ENCODE peak calls at places on chromosome 7, in ten cellular contexts. Z is tibial artery; H is psoas muscle; J is PC-3; P is lower lobe of right lung; S is neuronal stem cell; B is SJSA1; A is left ventricle myocardium inferior; V is hepatocyte; Y is naive thymus-derived CD4-positive, alpha-beta T cell. L is an unnamed sample.
A peak's percentile ranks its signal among the peaks of the same experiment; 100 is the strongest.

GRCh38 chr7:155483868-155484325 is 26.0 kb downstream of the EN2 start:
- DNase-seq in Z (no peak), H (no peak), J (no peak), P (no peak), S (no peak), B (no peak), A (peak; percentile 35), V (no peak), Y (no peak), L (no peak)

GRCh38 chr7:40489844-40490602 is 355.2 kb downstream of the SUGCT start:
- DNase-seq in Z (no peak), H (no peak), J (peak; percentile 3), P (no peak), S (no peak), B (no peak), A (no peak), V (no peak), Y (no peak), L (no peak)

GRCh38 chr7:110870926-110871325 is 220.0 kb upstream of the LRRN3 start:
- DNase-seq in Z (no peak), H (no peak), J (no peak), P (no peak), S (no peak), B (no peak), A (no peak), V (no peak), Y (no peak), L (no peak)

GRCh38 chr7:123533929-123534382 is 439 bp downstream of the IQUB start:
- DNase-seq in Z (no peak), H (no peak), J (no peak), P (no peak), S (no peak), B (no peak), A (no peak), V (no peak), Y (no peak), L (no peak)

GRCh38 chr7:48617988-48618387 is 306.4 kb upstream of the CDC14C start:
- DNase-seq in Z (no peak), H (no peak), J (peak; percentile 6), P (no peak), S (no peak), B (no peak), A (no peak), V (no peak), Y (no peak), L (no peak)

GRCh38 chr7:911791-912480 is 35.6 kb downstream of the GET4 start:
- DNase-seq in Z (no peak), H (no peak), J (no peak), P (no peak), S (no peak), B (no peak), A (no peak), V (no peak), Y (no peak), L (peak; percentile 51)

GRCh38 chr7:134710854-134711624 is 64.4 kb downstream of the BPGM start:
- DNase-seq in Z (no peak), H (no peak), J (peak; percentile 10), P (no peak), S (no peak), B (peak; percentile 82), A (no peak), V (peak; percentile 34), Y (peak; percentile 86), L (peak; percentile 62)

GRCh38 chr7:69399038-69399800 is 199.1 kb upstream of the AUTS2 start:
- DNase-seq in Z (no peak), H (no peak), J (no peak), P (no peak), S (no peak), B (no peak), A (no peak), V (no peak), Y (no peak), L (no peak)

GRCh38 chr7:50953303-50953702 is 170.6 kb upstream of the GRB10 start:
- DNase-seq in Z (no peak), H (no peak), J (no peak), P (no peak), S (no peak), B (no peak), A (no peak), V (no peak), Y (no peak), L (peak; percentile 43)

GRCh38 chr7:36198854-36199266 is 45.8 kb downstream of the EEPD1 start:
- DNase-seq in Z (no peak), H (no peak), J (no peak), P (no peak), S (no peak), B (peak; percentile 73), A (no peak), V (no peak), Y (no peak), L (no peak)

DNA sequence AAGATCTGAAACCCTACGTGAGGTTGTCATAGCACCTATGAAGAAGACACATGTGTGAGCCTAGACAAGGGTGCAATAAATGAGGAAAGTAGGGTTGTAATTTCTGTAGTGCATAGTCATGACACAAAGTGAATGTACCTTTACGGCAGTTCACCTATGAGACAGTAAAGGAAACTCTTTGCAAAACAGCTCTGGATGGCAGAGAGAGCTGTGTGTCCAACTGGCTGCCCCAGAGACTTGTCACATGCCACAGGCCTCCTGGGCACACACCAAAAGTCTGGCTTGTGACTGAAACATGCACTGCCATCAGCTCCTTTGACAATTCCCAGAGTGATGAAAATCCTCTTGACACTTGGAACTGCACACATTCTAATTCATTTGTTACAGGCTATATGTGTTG is 90.7 kb upstream of the NAMPT start:
- DNase-seq in Z (no peak), H (no peak), J (no peak), P (no peak), S (no peak), B (no peak), A (peak; percentile 52), V (no peak), Y (no peak), L (no peak)
- H3K27ac ChIP-seq in Z (peak overlapping the region; percentile 28), H (no peak overlapping the region), J (no peak overlapping the region), P (no peak overlapping the region), S (no peak overlapping the region), B (no peak overlapping the region), A (peak overlapping the region; percentile 63), V (no peak overlapping the region), Y (no peak overlapping the region), L (no peak overlapping the region)

GRCh38 chr7:30886608-30887011 is 25.0 kb upstream of the AQP1 start:
- DNase-seq in Z (no peak), H (no peak), J (no peak), P (no peak), S (no peak), B (no peak), A (no peak), V (no peak), Y (no peak), L (no peak)

GRCh38 chr7:30881448-30881847 is 30.2 kb upstream of the AQP1 start:
- DNase-seq in Z (no peak), H (no peak), J (no peak), P (no peak), S (no peak), B (no peak), A (no peak), V (no peak), Y (no peak), L (no peak)

GRCh38 chr7:30888783-30889182 is 22.9 kb upstream of the AQP1 start:
- DNase-seq in Z (peak; percentile 82), H (no peak), J (peak; percentile 74), P (no peak), S (no peak), B (no peak), A (no peak), V (peak; percentile 55), Y (no peak), L (peak; percentile 46)

GRCh38 chr7:30887464-30887872 is 24.2 kb upstream of the AQP1 start:
- DNase-seq in Z (no peak), H (no peak), J (no peak), P (no peak), S (no peak), B (no peak), A (no peak), V (no peak), Y (no peak), L (no peak)

GRCh38 chr7:30884881-30885280 is 26.8 kb upstream of the AQP1 start:
- DNase-seq in Z (no peak), H (no peak), J (no peak), P (no peak), S (no peak), B (no peak), A (no peak), V (no peak), Y (no peak), L (peak; percentile 13)
- H3K4me1 ChIP-seq in Z (peaks cover 37% of the 10 kb centered on the region), H (no peaks in the 10 kb centered on the region), J (peaks cover 9% of the 10 kb centered on the region), P (peaks cover 40% of the 10 kb centered on the region), S (peaks cover 12% of the 10 kb centered on the region), B (peaks cover 13% of the 10 kb centered on the region), A (peaks cover 22% of the 10 kb centered on the region), V (peaks cover 14% of the 10 kb centered on the region), Y (no peaks in the 10 kb centered on the region), L (peaks cover 6% of the 10 kb centered on the region)

GRCh38 chr7:2500701-2501100 is 18.9 kb upstream of the LFNG start:
- DNase-seq in Z (no peak), H (no peak), J (no peak), P (no peak), S (no peak), B (no peak), A (no peak), V (no peak), Y (no peak), L (no peak)
- H3K27me3 ChIP-seq in Z (peaks cover 58% of the 10 kb centered on the region), H (no peaks in the 10 kb centered on the region), J (no peaks in the 10 kb centered on the region), P (peaks cover 26% of the 10 kb centered on the region), S (no peaks in the 10 kb centered on the region), B (no peaks in the 10 kb centered on the region), A (peaks cover 24% of the 10 kb centered on the region), V (no peaks in the 10 kb centered on the region), Y (no peaks in the 10 kb centered on the region), L (no peaks in the 10 kb centered on the region)

GRCh38 chr7:2488272-2488645 is 12.1 kb upstream of the GRIFIN start:
- DNase-seq in Z (peak; percentile 89), H (peak; percentile 87), J (no peak), P (no peak), S (no peak), B (no peak), A (peak; percentile 55), V (no peak), Y (no peak), L (peak; percentile 75)

GRCh38 chr7:2488681-2489080 is 12.5 kb upstream of the GRIFIN start:
- DNase-seq in Z (no peak), H (no peak), J (no peak), P (no peak), S (no peak), B (no peak), A (no peak), V (no peak), Y (no peak), L (peak; percentile 53)

GRCh38 chr7:2492038-2492437 is 15.8 kb upstream of the GRIFIN start:
- DNase-seq in Z (no peak), H (no peak), J (no peak), P (no peak), S (no peak), B (no peak), A (no peak), V (no peak), Y (no peak), L (no peak)

GRCh38 chr7:2487586-2488271 is 11.5 kb upstream of the GRIFIN start:
- DNase-seq in Z (peak; percentile 47), H (peak; percentile 82), J (no peak), P (no peak), S (no peak), B (no peak), A (peak; percentile 77), V (no peak), Y (no peak), L (peak; percentile 68)

DNA sequence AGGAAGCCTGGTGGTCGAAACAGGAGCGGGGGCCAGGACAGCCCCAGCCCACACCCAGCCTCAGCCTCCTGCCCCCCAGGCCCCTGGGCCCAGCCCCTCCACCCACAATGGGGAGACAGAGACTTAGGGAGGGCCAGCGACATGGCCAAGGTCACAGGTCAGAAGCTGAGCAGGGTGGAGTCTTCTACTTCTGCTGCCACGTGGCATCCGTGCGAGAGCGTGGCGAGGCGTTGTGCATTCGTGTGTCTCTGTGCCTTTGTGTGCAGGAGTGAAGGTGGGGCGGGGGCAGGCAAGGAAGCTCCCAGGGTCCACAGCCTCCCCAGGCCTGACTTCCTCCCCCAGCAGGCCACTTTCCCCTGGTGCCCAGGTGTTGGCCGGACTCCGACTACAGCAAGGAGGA is 14.1 kb upstream of the GRIFIN start:
- DNase-seq in Z (no peak), H (no peak), J (no peak), P (no peak), S (no peak), B (no peak), A (no peak), V (no peak), Y (no peak), L (no peak)
- H3K27ac ChIP-seq in Z (peak overlapping the region; percentile 36), H (peak overlapping the region; percentile 36), J (no peak overlapping the region), P (no peak overlapping the region), S (no peak overlapping the region), B (no peak overlapping the region), A (peak overlapping the region; percentile 85), V (no peak overlapping the region), Y (no peak overlapping the region), L (peak overlapping the region; percentile 18)